ENCODE peak calls at places on chromosomes 3 and 15, in four cellular contexts. One of them, this sample, is unnamed.
A peak's percentile ranks its signal among the peaks of the same experiment; 100 is the strongest.

GRCh38 chr15:72426753-72427152 is 28.6 kb downstream of the TMEM202 start:
- DNase-seq in NCI-H1105: no peak
- DNase-seq in activated naive CD4-positive, alpha-beta T cell: no peak
- DNase-seq in GM12865: no peak
- DNase-seq in this sample: no peak

GRCh38 chr3:63193647-63194046 is 84.5 kb upstream of the SYNPR start:
- DNase-seq in activated naive CD4-positive, alpha-beta T cell: no peak
- DNase-seq in NCI-H1105: peak; percentile 8
- DNase-seq in GM12865: peak; percentile 2
- DNase-seq in this sample: peak; percentile 10

GRCh38 chr3:34155666-34156065 is 357.2 kb downstream of the PDCD6IP start:
- DNase-seq in GM12865: peak; percentile 62
- DNase-seq in NCI-H1105: no peak
- DNase-seq in activated naive CD4-positive, alpha-beta T cell: no peak
- DNase-seq in this sample: no peak

GRCh38 chr15:64004582-64004981 is 41.7 kb downstream of the DAPK2 start:
- DNase-seq in activated naive CD4-positive, alpha-beta T cell: no peak
- DNase-seq in NCI-H1105: no peak
- DNase-seq in GM12865: no peak
- DNase-seq in this sample: no peak

GRCh38 chr3:24460974-24461373 is 33.7 kb downstream of the THRB start:
- DNase-seq in GM12865: no peak
- DNase-seq in activated naive CD4-positive, alpha-beta T cell: no peak
- DNase-seq in NCI-H1105: no peak
- DNase-seq in this sample: no peak

GRCh38 chr3:98902341-98902740 is 846 bp upstream of the DCBLD2 start:
- DNase-seq in NCI-H1105: no peak
- DNase-seq in GM12865: peak; percentile 4
- DNase-seq in activated naive CD4-positive, alpha-beta T cell: no peak
- DNase-seq in this sample: no peak

GRCh38 chr3:111971533-111971932 is 7.3 kb upstream of the ABHD10 start:
- DNase-seq in activated naive CD4-positive, alpha-beta T cell: no peak
- DNase-seq in GM12865: no peak
- DNase-seq in NCI-H1105: no peak
- DNase-seq in this sample: no peak

GRCh38 chr15:48112242-48112641 is 8.5 kb upstream of the SLC24A5 start:
- DNase-seq in NCI-H1105: no peak
- DNase-seq in activated naive CD4-positive, alpha-beta T cell: no peak
- DNase-seq in GM12865: peak; percentile 29
- DNase-seq in this sample: no peak

GRCh38 chr3:148136816-148137215 is 560.9 kb upstream of the AGTR1 start:
- DNase-seq in NCI-H1105: no peak
- DNase-seq in GM12865: no peak
- DNase-seq in activated naive CD4-positive, alpha-beta T cell: no peak
- DNase-seq in this sample: no peak

GRCh38 chr3:173411288-173412064 is 13.9 kb downstream of the NLGN1 start:
- DNase-seq in activated naive CD4-positive, alpha-beta T cell: no peak
- DNase-seq in NCI-H1105: peak; percentile 73
- DNase-seq in GM12865: no peak
- DNase-seq in this sample: peak; percentile 31

GRCh38 chr3:112973325-112974177 is 1.4 kb downstream of the CD200R1 start:
- DNase-seq in NCI-H1105: peak; percentile 4
- DNase-seq in activated naive CD4-positive, alpha-beta T cell: peak; percentile 5
- DNase-seq in GM12865: peak; percentile 78
- DNase-seq in this sample: no peak

GRCh38 chr3:45874677-45875346 is 11.5 kb upstream of the CCR9 start:
- DNase-seq in NCI-H1105: no peak
- DNase-seq in GM12865: no peak
- DNase-seq in activated naive CD4-positive, alpha-beta T cell: no peak
- DNase-seq in this sample: no peak

GRCh38 chr3:42473083-42473932 is 29.1 kb upstream of the VIPR1 start:
- DNase-seq in GM12865: no peak
- DNase-seq in NCI-H1105: no peak
- DNase-seq in activated naive CD4-positive, alpha-beta T cell: no peak
- DNase-seq in this sample: peak; percentile 37

GRCh38 chr3:30263921-30264313 is 342.5 kb upstream of the TGFBR2 start:
- DNase-seq in GM12865: no peak
- DNase-seq in NCI-H1105: no peak
- DNase-seq in activated naive CD4-positive, alpha-beta T cell: no peak
- DNase-seq in this sample: no peak

GRCh38 chr15:68057758-68058157 is 3.6 kb downstream of the PIAS1 start:
- DNase-seq in GM12865: no peak
- DNase-seq in activated naive CD4-positive, alpha-beta T cell: no peak
- DNase-seq in NCI-H1105: no peak
- DNase-seq in this sample: no peak

GRCh38 chr15:45604321-45604720 is 17.1 kb downstream of the BLOC1S6 start:
- DNase-seq in NCI-H1105: no peak
- DNase-seq in GM12865: no peak
- DNase-seq in activated naive CD4-positive, alpha-beta T cell: no peak
- DNase-seq in this sample: no peak

This sample was measured in AG08395.